ENCODE peak calls at places on chromosomes 3 and 15, in seven cellular contexts. U, B, W, E, Y, R and H are unnamed samples.

GRCh38 chr15:98799461-98799971 is 151.2 kb downstream of the IGF1R start:
- DNase-seq in Y (no peak), R (no peak), W (no peak), U (no peak), B (peak; percentile 62), E (no peak), H (no peak)

GRCh38 chr15:62561572-62561970 is 396.5 kb upstream of the C2CD4B start:
- DNase-seq in W (no peak), U (no peak), Y (no peak), B (no peak), E (no peak), R (no peak), H (no peak)

GRCh38 chr15:89533861-89534544 is 37.6 kb upstream of the RHCG start:
- DNase-seq in Y (no peak), R (no peak), B (no peak), W (no peak), U (no peak), E (no peak), H (no peak)

GRCh38 chr15:89998141-89998661 is 2.9 kb upstream of the ZNF710 start:
- DNase-seq in W (no peak), Y (no peak), R (no peak), E (no peak), B (no peak), U (no peak), H (no peak)

GRCh38 chr3:188153949-188154757 is at the start of gene LPP:
- DNase-seq in R (peak; percentile 84), B (peak; percentile 81), Y (peak; percentile 87), E (peak; percentile 52), U (peak; percentile 92), W (peak; percentile 55), H (peak; percentile 82)

GRCh38 chr15:79314811-79315210 is 3.9 kb downstream of the TMED3 start:
- DNase-seq in U (no peak), E (no peak), W (no peak), B (no peak), R (no peak), Y (no peak), H (no peak)

GRCh38 chr3:73037369-73037699 is 24.1 kb upstream of the EBLN2 start:
- DNase-seq in Y (no peak), W (no peak), R (no peak), E (no peak), B (no peak), U (no peak), H (no peak)

GRCh38 chr15:58378241-58379085 is 53.3 kb upstream of the LIPC start:
- DNase-seq in Y (no peak), B (no peak), R (no peak), E (no peak), W (no peak), U (no peak), H (no peak)

GRCh38 chr3:156535162-156535627 is 19.7 kb downstream of the SSR3 start:
- DNase-seq in U (no peak), E (peak; percentile 51), B (no peak), R (peak; percentile 23), W (no peak), Y (peak; percentile 15), H (no peak)

GRCh38 chr3:181318321-181318720 is 328.8 kb upstream of the DNAJC19 start:
- DNase-seq in E (no peak), B (no peak), W (no peak), U (no peak), Y (no peak), R (no peak), H (no peak)

GRCh38 chr3:100245932-100246331 is 14.9 kb upstream of the TBC1D23 start:
- DNase-seq in E (no peak), R (no peak), Y (no peak), W (no peak), B (no peak), U (no peak), H (no peak)

GRCh38 chr3:153330891-153331290 is 168.9 kb downstream of the RAP2B start:
- DNase-seq in W (no peak), Y (no peak), B (no peak), R (no peak), E (no peak), U (no peak), H (no peak)

GRCh38 chr3:178169421-178169820 is 366.8 kb upstream of the KCNMB2 start:
- DNase-seq in Y (no peak), W (no peak), R (no peak), E (no peak), B (no peak), U (no peak), H (no peak)

GRCh38 chr15:42385206-42385979 is 26.1 kb downstream of the CAPN3 start:
- DNase-seq in W (no peak), U (no peak), R (peak; percentile 76), B (peak; percentile 54), Y (no peak), E (no peak), H (no peak)

GRCh38 chr15:95687056-95687455 is 643.4 kb upstream of the NR2F2 start:
- DNase-seq in R (no peak), B (no peak), U (no peak), W (no peak), Y (no peak), E (no peak), H (no peak)

GRCh38 chr3:49899815-49900214 is 3.9 kb downstream of the MST1R start:
- DNase-seq in E (no peak), R (peak; percentile 46), B (peak; percentile 29), Y (no peak), U (no peak), W (no peak), H (no peak)

GRCh38 chr15:29465196-29465595 is 195.6 kb upstream of the NSMCE3 start:
- DNase-seq in R (no peak), B (no peak), W (no peak), Y (peak; percentile 26), U (no peak), E (no peak), H (no peak)